ENCODE peak calls at places on chromosomes 7 and 10, in four cellular contexts. V is Panc1, M is HL-60, P is HCT116. O is an unnamed sample.

GRCh38 chr7:158028290-158028941 is 559.2 kb downstream of the PTPRN2 start:
- DNase-seq in M (no peak), V (no peak), P (no peak), O (peak; percentile 60)

GRCh38 chr7:134712196-134712595 is 65.5 kb downstream of the BPGM start:
- DNase-seq in P (no peak), V (no peak), M (no peak), O (no peak)

GRCh38 chr7:142508251-142508650 is 241.0 kb upstream of the PRSS1 start:
- DNase-seq in V (no peak), P (peak; percentile 54), M (no peak), O (no peak)

GRCh38 chr10:49679480-49679893 is at the start of gene C10orf53:
- DNase-seq in V (no peak), P (no peak), M (peak; percentile 53), O (no peak)

GRCh38 chr7:139918488-139918887 is 89.4 kb downstream of the TBXAS1 start:
- DNase-seq in P (no peak), M (no peak), V (no peak), O (no peak)

GRCh38 chr10:44183667-44184632 is 200.9 kb downstream of the CXCL12 start:
- DNase-seq in M (no peak), V (no peak), P (no peak), O (peak; percentile 58)

GRCh38 chr7:1210321-1210978 is 22.2 kb upstream of the UNCX start:
- DNase-seq in M (no peak), V (no peak), P (no peak), O (no peak)

GRCh38 chr7:41457832-41458437 is 245.0 kb downstream of the INHBA start:
- DNase-seq in V (no peak), P (no peak), M (no peak), O (no peak)

GRCh38 chr10:6958254-6958653 is 378.2 kb upstream of the PRKCQ start:
- DNase-seq in M (peak; percentile 52), P (no peak), V (no peak), O (no peak)

GRCh38 chr7:26419198-26419597 is 127.5 kb downstream of the SNX10 start:
- DNase-seq in M (no peak), P (no peak), V (no peak), O (no peak)
- TF ChIP-seq POLR2AphosphoS5 in M (no peak), P (no peak), V (no peak), O (no peak)

GRCh38 chr10:70779088-70779487 is 6.1 kb downstream of the TBATA start:
- DNase-seq in V (no peak), M (no peak), P (no peak), O (no peak)
- TF ChIP-seq POLR2AphosphoS5 in V (no peak), M (no peak), P (no peak), O (no peak)

GRCh38 chr7:44534501-44534900 is 6.6 kb downstream of the NPC1L1 start:
- DNase-seq in P (peak; percentile 43), V (peak; percentile 18), M (peak; percentile 47), O (no peak)

GRCh38 chr7:44534087-44534486 is 7.0 kb downstream of the NPC1L1 start:
- DNase-seq in V (no peak), P (no peak), M (no peak), O (no peak)

GRCh38 chr7:44533301-44534055 is 7.7 kb downstream of the NPC1L1 start:
- DNase-seq in P (no peak), V (no peak), M (no peak), O (no peak)

GRCh38 chr7:44531421-44532380 is 9.4 kb downstream of the NPC1L1 start:
- DNase-seq in P (no peak), M (no peak), V (no peak), O (no peak)

DNA sequence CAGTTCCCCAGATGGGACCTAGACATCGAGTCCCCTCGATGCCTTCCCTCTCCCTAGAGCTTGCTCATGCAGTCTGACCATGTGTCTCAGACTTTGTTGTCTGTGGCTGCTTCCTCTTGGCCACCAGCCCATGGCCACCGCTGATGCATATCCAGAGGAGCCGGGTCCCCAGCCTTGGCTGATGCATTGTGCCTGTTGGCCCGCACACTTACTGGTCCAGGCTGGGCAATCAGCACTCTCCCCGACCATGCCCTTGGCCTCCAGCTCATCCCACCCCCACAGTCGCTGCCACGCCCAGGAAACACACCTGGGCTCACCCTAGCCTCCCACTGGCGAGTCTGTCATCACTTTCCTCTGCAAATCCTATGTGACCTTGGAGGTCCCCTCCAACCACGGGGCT is 10.1 kb downstream of the NPC1L1 start:
- DNase-seq in P (no peak), V (no peak), M (no peak), O (no peak)
- TF ChIP-seq POLR2AphosphoS5 in P (no peak), V (no peak), M (no peak), O (no peak)

DNA sequence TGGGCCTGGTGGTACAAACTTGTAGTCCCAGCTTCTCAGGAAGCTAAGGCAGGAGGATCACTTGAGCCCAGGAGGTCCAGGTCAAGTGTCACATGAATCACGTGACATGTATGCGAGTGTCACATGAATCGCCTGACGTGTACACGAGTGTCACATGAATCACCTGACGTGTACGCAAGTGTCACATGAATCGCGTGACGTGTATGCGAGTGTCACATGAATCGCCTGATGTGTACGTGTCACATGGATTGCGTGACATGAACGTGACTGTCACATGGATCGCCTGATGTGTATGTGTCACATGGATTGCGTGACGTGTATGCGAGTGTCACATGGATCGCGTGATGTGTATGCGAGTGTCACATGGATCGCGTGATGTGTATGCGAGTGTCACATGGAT is 9.5 kb upstream of the ADARB2 start:
- DNase-seq in P (no peak), M (no peak), V (no peak), O (no peak)
- TF ChIP-seq POLR2AphosphoS5 in P (no peak), M (no peak), V (no peak), O (no peak)

DNA sequence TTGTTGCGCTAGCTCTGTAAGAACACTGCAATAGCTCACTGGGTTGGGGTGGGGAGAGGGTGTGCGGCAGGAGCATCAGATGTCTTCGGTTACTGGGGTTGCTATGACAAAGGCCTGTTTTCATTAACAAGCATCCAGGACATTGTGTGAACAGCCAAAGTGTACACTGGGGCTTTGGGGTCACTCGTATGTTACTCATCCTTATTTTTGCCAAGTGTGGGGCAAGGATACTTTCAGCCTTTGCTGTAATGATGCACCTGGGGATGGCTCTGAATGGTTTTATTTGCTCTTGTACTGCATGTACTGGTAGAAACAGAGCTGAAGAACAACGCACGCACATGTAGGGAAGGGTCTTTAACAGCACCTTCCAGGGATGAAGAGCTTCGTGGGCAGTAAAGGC is 73.0 kb upstream of the AFAP1L2 start:
- DNase-seq in M (no peak), P (no peak), V (no peak), O (peak; percentile 91)
- TF ChIP-seq POLR2AphosphoS5 in M (no peak), P (no peak), V (no peak), O (peak; percentile 51)

DNA sequence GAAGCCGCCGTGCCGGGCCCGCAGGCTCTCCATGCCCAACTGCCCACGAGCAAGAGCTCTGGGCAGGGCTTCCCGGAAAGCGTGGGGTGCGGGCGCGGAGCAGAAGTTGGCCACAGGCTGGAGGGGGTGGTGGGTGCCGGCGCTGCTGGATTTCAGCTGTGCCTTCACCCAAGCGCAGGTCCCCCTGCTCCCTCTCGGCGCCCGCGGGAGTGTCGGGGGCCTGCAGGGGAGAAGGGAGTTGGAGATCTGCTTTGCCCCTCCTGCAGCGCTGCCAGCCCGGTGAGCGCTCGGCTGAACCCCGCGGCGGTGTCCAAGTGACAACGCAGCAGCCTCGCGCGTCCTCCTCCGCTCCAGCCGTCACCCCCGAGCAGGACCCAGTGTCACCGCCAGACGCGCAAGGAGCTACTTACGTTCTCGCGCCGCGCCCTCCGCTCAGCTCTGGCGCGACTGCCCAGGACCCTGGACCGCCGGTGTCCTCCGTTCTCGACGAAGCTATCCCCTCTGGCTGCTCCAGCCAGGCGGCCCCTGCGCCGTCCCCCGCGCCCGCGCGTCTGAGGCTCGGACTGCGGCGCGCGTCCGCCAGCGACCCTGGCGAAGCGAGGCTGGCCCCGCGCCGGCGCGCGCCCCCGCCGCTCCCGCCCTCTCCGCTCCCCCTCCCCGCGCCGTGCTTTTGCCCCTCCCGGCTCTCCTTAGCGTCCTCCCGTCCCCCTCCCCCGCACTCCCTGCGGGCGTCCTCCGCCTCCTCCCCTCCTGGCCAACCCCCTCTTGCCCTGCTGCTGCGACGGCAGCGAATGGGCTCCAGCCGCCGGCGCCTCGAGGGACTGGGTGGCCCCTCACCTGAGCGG is at the start of gene NRCAM:
- DNase-seq in M (peak; percentile 35), P (no peak), V (no peak), O (no peak)
- TF ChIP-seq POLR2AphosphoS5 in M (no peak), P (no peak), V (no peak), O (no peak)

GRCh38 chr7:100567045-100567730 is 6.5 kb downstream of the SAP25 start:
- DNase-seq in V (no peak), P (no peak), M (no peak), O (no peak)
- TF ChIP-seq POLR2AphosphoS5 in V (no peak), P (no peak), M (no peak), O (no peak)

DNA sequence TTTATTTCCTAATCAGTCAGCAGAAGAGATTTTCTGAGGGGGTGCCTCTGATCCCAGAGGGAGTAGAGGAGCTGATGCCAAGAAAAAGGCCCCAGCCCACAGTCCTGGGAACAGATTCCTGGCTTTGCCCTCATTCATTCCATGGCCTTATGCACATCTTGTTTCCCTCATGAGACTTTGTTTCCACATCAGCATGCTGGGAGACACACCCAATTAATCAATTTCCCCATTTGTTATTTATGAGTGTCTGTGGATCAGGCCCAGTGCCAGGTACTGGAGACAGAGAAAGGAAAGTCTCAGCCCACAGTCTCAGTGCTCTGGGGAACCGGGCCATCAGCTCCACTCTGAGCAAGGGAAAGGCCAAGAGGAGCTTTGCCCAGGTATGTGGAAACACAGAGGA is 496.2 kb upstream of the ZMIZ1 start:
- DNase-seq in P (no peak), V (no peak), M (no peak), O (peak; percentile 82)
- TF ChIP-seq POLR2AphosphoS5 in P (no peak), V (no peak), M (no peak), O (no peak)

GRCh38 chr7:100093054-100093453 is 4.3 kb downstream of the COPS6 start:
- DNase-seq in M (no peak), V (no peak), P (no peak), O (no peak)

GRCh38 chr7:100095289-100095688 is 5.9 kb downstream of the MCM7 start:
- DNase-seq in P (no peak), M (no peak), V (no peak), O (no peak)

GRCh38 chr7:100093498-100093897 is 4.7 kb downstream of the COPS6 start:
- DNase-seq in M (no peak), V (no peak), P (no peak), O (peak; percentile 71)

GRCh38 chr7:100095704-100096103 is 5.5 kb downstream of the MCM7 start:
- DNase-seq in M (no peak), P (no peak), V (no peak), O (no peak)

GRCh38 chr7:100093925-100094486 is 5.2 kb downstream of the COPS6 start:
- DNase-seq in M (no peak), V (no peak), P (no peak), O (no peak)
- TF ChIP-seq POLR2AphosphoS5 in M (no peak), V (peak; percentile 48), P (peak; percentile 12), O (no peak)

GRCh38 chr7:78279035-78279434 is 480.5 kb downstream of the PHTF2 start:
- DNase-seq in V (peak; percentile 63), P (no peak), M (no peak), O (no peak)
- TF ChIP-seq POLR2AphosphoS5 in V (no peak), P (no peak), M (no peak), O (no peak)

O was measured in sigmoid colon.